ENCODE peak calls at places on chromosome 1, in eight cellular contexts. P is natural killer cell; S is aorta; H is stimulated activated effector memory CD8-positive, alpha-beta T cell treated with anti-CD3 and anti-CD28 coated beads, Interleukin-12 subunit alpha, Interleukin-12 subunit beta, amount 100 ng/mL, for 72 hours; J is CD8-positive, alpha-beta T cell; I is mucosa of descending colon; O is activated T-cell treated with anti-CD3 and anti-CD28 coated beads, Interleukin-2, amount 50 U/mL, for 72 hours; R is gastroesophageal sphincter. Y is an unnamed sample.

GRCh38 chr1:231653611-231654010 is 27.0 kb downstream of the DISC1 start:
- ATAC-seq in S (no peak), J (no peak), H (no peak), I (no peak), P (no peak), R (no peak), O (no peak), Y (no peak)

GRCh38 chr1:43831866-43832654 is 101.5 kb upstream of the ARTN start:
- ATAC-seq in P (no peak), H (peak; percentile 80), R (no peak), O (peak; percentile 73), S (no peak), I (no peak), J (no peak), Y (peak; percentile 45)

GRCh38 chr1:151222130-151222529 is 23.8 kb downstream of the PIP5K1A start:
- ATAC-seq in J (no peak), O (no peak), R (no peak), I (no peak), H (no peak), P (no peak), S (no peak), Y (no peak)

GRCh38 chr1:21292503-21292990 is 2.3 kb upstream of the ECE1 start:
- ATAC-seq in S (no peak), J (no peak), P (no peak), O (no peak), H (no peak), I (no peak), R (no peak), Y (no peak)

GRCh38 chr1:111603979-111604378 is 15.6 kb upstream of the RAP1A start:
- ATAC-seq in O (peak; percentile 79), H (peak; percentile 90), R (no peak), S (no peak), I (peak; percentile 89), P (peak; percentile 94), J (peak; percentile 96), Y (peak; percentile 61)

GRCh38 chr1:87113313-87113712 is 198.9 kb downstream of the HS2ST1 start:
- ATAC-seq in R (no peak), I (peak; percentile 34), O (no peak), P (no peak), H (no peak), S (peak; percentile 74), J (no peak), Y (no peak)

GRCh38 chr1:114467491-114467890 is 43.5 kb downstream of the TRIM33 start:
- ATAC-seq in H (no peak), P (no peak), O (no peak), S (no peak), R (no peak), J (peak; percentile 54), I (no peak), Y (no peak)

GRCh38 chr1:182389619-182390047 is 2.0 kb downstream of the GLUL start:
- ATAC-seq in P (no peak), I (no peak), O (no peak), R (no peak), H (no peak), S (no peak), J (no peak), Y (no peak)

GRCh38 chr1:192133350-192133950 is 24.8 kb upstream of the RGS18 start:
- ATAC-seq in R (no peak), I (no peak), J (no peak), H (no peak), S (no peak), O (no peak), P (no peak), Y (no peak)

GRCh38 chr1:22089134-22089571 is 36.6 kb downstream of the CDC42 start:
- ATAC-seq in S (no peak), H (peak; percentile 78), I (no peak), O (peak; percentile 63), J (no peak), R (no peak), P (no peak), Y (no peak)